ENCODE peak calls at places on chromosomes 6 and 20, in seven cellular contexts. Q is NCI-H1105 treated with DMSO at 0.1 percent for 48 hours, H is hepatocyte, B is non-pigmented ciliary epithelial cell, C is posterior cingulate gyrus, W is nucleus accumbens, Z is iris pigment epithelial cell. S is an unnamed sample.

GRCh38 chr20:31368301-31368700 is at the start of gene DEFB118:
- DNase-seq in Z (no peak), C (no peak), H (no peak), Q (no peak), B (no peak), W (no peak), S (no peak)

GRCh38 chr6:56479381-56479780 is 163.3 kb downstream of the DST start:
- DNase-seq in C (no peak), H (no peak), W (no peak), B (no peak), Q (no peak), Z (no peak), S (no peak)

GRCh38 chr6:9140861-9141534 is 705.7 kb upstream of the SLC35B3 start:
- DNase-seq in B (no peak), Q (peak), C (no peak), Z (peak), H (peak), W (no peak), S (no peak)

GRCh38 chr6:150652848-150653613 is 53.3 kb downstream of the PLEKHG1 start:
- DNase-seq in C (no peak), B (no peak), Q (no peak), H (no peak), W (no peak), Z (peak), S (no peak)

GRCh38 chr6:73079978-73080377 is 145.3 kb downstream of the KHDC1L start:
- DNase-seq in H (no peak), Z (peak), B (no peak), Q (no peak), C (no peak), W (no peak), S (no peak)

GRCh38 chr6:150813993-150814359 is 51.5 kb upstream of the MTHFD1L start:
- DNase-seq in Z (peak), C (no peak), B (peak), H (peak), W (no peak), Q (no peak), S (no peak)

GRCh38 chr20:41552295-41553068 is 65.7 kb downstream of the CHD6 start:
- DNase-seq in Q (no peak), W (no peak), B (no peak), H (no peak), C (no peak), Z (no peak), S (no peak)

GRCh38 chr6:149834513-149835481 is 29.4 kb downstream of the LRP11 start:
- DNase-seq in W (peak), Z (peak), H (peak), Q (peak), B (peak), C (no peak), S (peak)

GRCh38 chr6:75347797-75348610 is 63.4 kb upstream of the TMEM30A start:
- DNase-seq in W (no peak), Z (no peak), B (no peak), Q (no peak), C (no peak), H (peak), S (no peak)

GRCh38 chr6:43609402-43609801 is 19.7 kb downstream of the GTPBP2 start:
- DNase-seq in Q (no peak), Z (peak), C (no peak), B (no peak), W (no peak), H (peak), S (no peak)

GRCh38 chr6:137095651-137096238 is 51.0 kb upstream of the IL20RA start:
- DNase-seq in H (no peak), Z (no peak), B (no peak), C (no peak), Q (no peak), W (no peak), S (no peak)

GRCh38 chr6:138001750-138002349 is 105.4 kb downstream of the PERP start:
- DNase-seq in C (no peak), W (peak), Q (peak), H (peak), B (no peak), Z (peak), S (peak)

GRCh38 chr6:142551145-142551811 is 249.5 kb downstream of the ADGRG6 start:
- DNase-seq in B (no peak), Z (peak), H (no peak), W (no peak), C (no peak), Q (no peak), S (no peak)

GRCh38 chr6:139533573-139534471 is 159.4 kb upstream of the CITED2 start:
- DNase-seq in Z (peak), C (no peak), Q (no peak), H (peak), B (peak), W (no peak), S (no peak)

GRCh38 chr6:84432616-84433015 is 205.2 kb upstream of the CEP162 start:
- DNase-seq in Z (peak), W (no peak), B (no peak), Q (no peak), C (no peak), H (peak), S (no peak)

GRCh38 chr20:59835448-59836395 is 97.7 kb downstream of the SYCP2 start:
- DNase-seq in H (peak), Z (no peak), Q (peak), C (peak), B (no peak), W (peak), S (peak)

GRCh38 chr6:39452306-39452705 is 129.8 kb upstream of the KCNK16 start:
- DNase-seq in B (peak), Z (peak), W (no peak), C (no peak), Q (no peak), H (no peak), S (no peak)

GRCh38 chr20:25643735-25644134 is 19.9 kb upstream of the NANP start:
- DNase-seq in W (no peak), C (no peak), B (no peak), Z (no peak), H (no peak), Q (no peak), S (no peak)

GRCh38 chr6:13696226-13696625 is 15.4 kb downstream of the RANBP9 start:
- DNase-seq in W (no peak), C (no peak), Q (no peak), H (no peak), Z (peak), B (no peak), S (no peak)

GRCh38 chr20:38947931-38948362 is 14.2 kb upstream of the DHX35 start:
- DNase-seq in B (no peak), Q (no peak), W (no peak), C (no peak), H (no peak), Z (no peak), S (no peak)